ENCODE peak calls at places on chromosome X, in seven cellular contexts. One of them, this sample, is unnamed.

GRCh38 chrX:136899206-136899605 is 18.7 kb upstream of the RBMX start:
- DNase-seq in OCI-LY7: no peak
- DNase-seq in ascending aorta: no peak
- DNase-seq in WERI-Rb-1: no peak
- DNase-seq in effector memory CD4-positive, alpha-beta T cell: no peak
- DNase-seq in A549: no peak
- DNase-seq in neuronal stem cell: no peak
- DNase-seq in this sample: no peak

GRCh38 chrX:132948648-132949260 is 9.7 kb downstream of the HS6ST2 start:
- DNase-seq in A549: no peak
- DNase-seq in ascending aorta: no peak
- DNase-seq in WERI-Rb-1: no peak
- DNase-seq in neuronal stem cell: no peak
- DNase-seq in OCI-LY7: no peak
- DNase-seq in effector memory CD4-positive, alpha-beta T cell: no peak
- DNase-seq in this sample: no peak

GRCh38 chrX:78673256-78673655 is 14.1 kb upstream of the RTL3 start:
- DNase-seq in OCI-LY7: no peak
- DNase-seq in A549: no peak
- DNase-seq in ascending aorta: no peak
- DNase-seq in WERI-Rb-1: no peak
- DNase-seq in neuronal stem cell: no peak
- DNase-seq in effector memory CD4-positive, alpha-beta T cell: no peak
- DNase-seq in this sample: no peak

GRCh38 chrX:69080912-69081465 is 84.3 kb downstream of the PJA1 start:
- DNase-seq in effector memory CD4-positive, alpha-beta T cell: no peak
- DNase-seq in OCI-LY7: no peak
- DNase-seq in WERI-Rb-1: no peak
- DNase-seq in A549: no peak
- DNase-seq in ascending aorta: no peak
- DNase-seq in neuronal stem cell: no peak
- DNase-seq in this sample: no peak

GRCh38 chrX:136304493-136304892 is 3.7 kb downstream of the ADGRG4 start:
- DNase-seq in neuronal stem cell: no peak
- DNase-seq in ascending aorta: no peak
- DNase-seq in OCI-LY7: no peak
- DNase-seq in A549: no peak
- DNase-seq in WERI-Rb-1: no peak
- DNase-seq in effector memory CD4-positive, alpha-beta T cell: no peak
- DNase-seq in this sample: no peak

GRCh38 chrX:96407043-96407442 is 277.6 kb upstream of the DIAPH2 start:
- DNase-seq in A549: peak; percentile 4
- DNase-seq in neuronal stem cell: no peak
- DNase-seq in OCI-LY7: no peak
- DNase-seq in ascending aorta: no peak
- DNase-seq in WERI-Rb-1: no peak
- DNase-seq in effector memory CD4-positive, alpha-beta T cell: no peak
- DNase-seq in this sample: no peak

GRCh38 chrX:71989768-71990167 is 79.1 kb downstream of the NHSL2 start:
- DNase-seq in A549: no peak
- DNase-seq in effector memory CD4-positive, alpha-beta T cell: no peak
- DNase-seq in WERI-Rb-1: no peak
- DNase-seq in ascending aorta: peak; percentile 70
- DNase-seq in OCI-LY7: no peak
- DNase-seq in neuronal stem cell: no peak
- DNase-seq in this sample: no peak

GRCh38 chrX:7689791-7690412 is 153.1 kb upstream of the VCX start:
- DNase-seq in A549: no peak
- DNase-seq in OCI-LY7: no peak
- DNase-seq in WERI-Rb-1: no peak
- DNase-seq in neuronal stem cell: no peak
- DNase-seq in effector memory CD4-positive, alpha-beta T cell: no peak
- DNase-seq in ascending aorta: no peak
- DNase-seq in this sample: no peak

GRCh38 chrX:42680651-42681050 is 97.3 kb downstream of the PPP1R2C start:
- DNase-seq in A549: no peak
- DNase-seq in ascending aorta: no peak
- DNase-seq in WERI-Rb-1: no peak
- DNase-seq in OCI-LY7: peak; percentile 27
- DNase-seq in neuronal stem cell: peak; percentile 1
- DNase-seq in effector memory CD4-positive, alpha-beta T cell: no peak
- DNase-seq in this sample: no peak

GRCh38 chrX:153353416-153353815 is 19.5 kb downstream of the ZNF275 start:
- DNase-seq in neuronal stem cell: no peak
- DNase-seq in A549: no peak
- DNase-seq in ascending aorta: no peak
- DNase-seq in WERI-Rb-1: no peak
- DNase-seq in effector memory CD4-positive, alpha-beta T cell: no peak
- DNase-seq in OCI-LY7: peak; percentile 75
- DNase-seq in this sample: no peak

GRCh38 chrX:130672214-130672613 is 230.8 kb downstream of the ENOX2 start:
- DNase-seq in A549: no peak
- DNase-seq in effector memory CD4-positive, alpha-beta T cell: no peak
- DNase-seq in WERI-Rb-1: no peak
- DNase-seq in neuronal stem cell: no peak
- DNase-seq in ascending aorta: no peak
- DNase-seq in OCI-LY7: no peak
- DNase-seq in this sample: no peak

GRCh38 chrX:31012509-31013025 is 59.3 kb downstream of the FTHL17 start:
- DNase-seq in neuronal stem cell: no peak
- DNase-seq in OCI-LY7: no peak
- DNase-seq in effector memory CD4-positive, alpha-beta T cell: no peak
- DNase-seq in WERI-Rb-1: no peak
- DNase-seq in A549: no peak
- DNase-seq in ascending aorta: no peak
- DNase-seq in this sample: no peak

GRCh38 chrX:8849462-8849861 is 48.3 kb upstream of the FAM9A start:
- DNase-seq in effector memory CD4-positive, alpha-beta T cell: no peak
- DNase-seq in ascending aorta: no peak
- DNase-seq in neuronal stem cell: no peak
- DNase-seq in WERI-Rb-1: no peak
- DNase-seq in OCI-LY7: no peak
- DNase-seq in A549: no peak
- DNase-seq in this sample: no peak

GRCh38 chrX:154719132-154719675 is 31.7 kb downstream of the GAB3 start:
- DNase-seq in neuronal stem cell: no peak
- DNase-seq in A549: no peak
- DNase-seq in ascending aorta: no peak
- DNase-seq in OCI-LY7: no peak
- DNase-seq in WERI-Rb-1: no peak
- DNase-seq in effector memory CD4-positive, alpha-beta T cell: peak; percentile 49
- DNase-seq in this sample: no peak

GRCh38 chrX:38061335-38061734 is 55.0 kb downstream of the SYTL5 start:
- DNase-seq in A549: no peak
- DNase-seq in ascending aorta: no peak
- DNase-seq in effector memory CD4-positive, alpha-beta T cell: no peak
- DNase-seq in neuronal stem cell: no peak
- DNase-seq in OCI-LY7: no peak
- DNase-seq in WERI-Rb-1: no peak
- DNase-seq in this sample: no peak

GRCh38 chrX:79170632-79171031 is 26.1 kb downstream of the GPR174 start:
- DNase-seq in A549: no peak
- DNase-seq in WERI-Rb-1: no peak
- DNase-seq in OCI-LY7: no peak
- DNase-seq in effector memory CD4-positive, alpha-beta T cell: no peak
- DNase-seq in ascending aorta: no peak
- DNase-seq in neuronal stem cell: no peak
- DNase-seq in this sample: no peak

GRCh38 chrX:148567229-148567628 is 66.8 kb downstream of the AFF2 start:
- DNase-seq in effector memory CD4-positive, alpha-beta T cell: no peak
- DNase-seq in OCI-LY7: no peak
- DNase-seq in neuronal stem cell: no peak
- DNase-seq in WERI-Rb-1: no peak
- DNase-seq in ascending aorta: no peak
- DNase-seq in A549: no peak
- DNase-seq in this sample: no peak

DNA sequence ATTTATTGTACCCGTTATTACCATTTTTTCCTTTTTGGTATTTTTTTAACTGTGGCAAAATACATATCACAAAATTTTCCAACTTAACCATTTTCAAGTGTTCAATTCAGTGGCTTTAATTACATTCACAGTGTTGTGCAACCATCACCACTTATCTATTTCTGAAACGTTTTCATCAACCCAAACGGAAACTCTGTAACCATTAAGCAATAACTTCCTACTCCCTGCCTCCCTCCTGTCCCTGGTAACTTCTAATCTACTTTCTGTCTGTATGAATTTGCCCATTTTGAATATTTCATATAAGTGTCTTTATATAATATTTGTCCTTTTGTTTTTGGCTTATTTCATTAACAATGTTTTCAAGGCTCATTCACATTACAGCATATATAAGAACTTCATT is 57.4 kb upstream of the MSN start:
- DNase-seq in OCI-LY7: no peak
- DNase-seq in ascending aorta: no peak
- DNase-seq in A549: no peak
- DNase-seq in effector memory CD4-positive, alpha-beta T cell: no peak
- DNase-seq in neuronal stem cell: no peak
- DNase-seq in WERI-Rb-1: no peak
- DNase-seq in this sample: no peak
- H3K27ac ChIP-seq in OCI-LY7: no peak overlapping the region
- H3K27ac ChIP-seq in ascending aorta: no peak overlapping the region
- H3K27ac ChIP-seq in A549: no peak overlapping the region
- H3K27ac ChIP-seq in effector memory CD4-positive, alpha-beta T cell: no peak overlapping the region
- H3K27ac ChIP-seq in neuronal stem cell: no peak overlapping the region
- H3K27ac ChIP-seq in WERI-Rb-1: no peak overlapping the region
- H3K27ac ChIP-seq in this sample: no peak overlapping the region

GRCh38 chrX:120308558-120308957 is 2.7 kb downstream of the TMEM255A start:
- DNase-seq in effector memory CD4-positive, alpha-beta T cell: no peak
- DNase-seq in OCI-LY7: no peak
- DNase-seq in A549: no peak
- DNase-seq in WERI-Rb-1: peak; percentile 34
- DNase-seq in ascending aorta: no peak
- DNase-seq in neuronal stem cell: peak; percentile 53
- DNase-seq in this sample: no peak
- H3K27ac ChIP-seq in effector memory CD4-positive, alpha-beta T cell: no peak overlapping the region
- H3K27ac ChIP-seq in OCI-LY7: no peak overlapping the region
- H3K27ac ChIP-seq in A549: no peak overlapping the region
- H3K27ac ChIP-seq in WERI-Rb-1: no peak overlapping the region
- H3K27ac ChIP-seq in ascending aorta: no peak overlapping the region
- H3K27ac ChIP-seq in neuronal stem cell: no peak overlapping the region
- H3K27ac ChIP-seq in this sample: no peak overlapping the region

GRCh38 chrX:149630681-149631292 is 805 bp downstream of the TMEM185A start:
- DNase-seq in OCI-LY7: no peak
- DNase-seq in A549: peak; percentile 15
- DNase-seq in effector memory CD4-positive, alpha-beta T cell: no peak
- DNase-seq in neuronal stem cell: no peak
- DNase-seq in WERI-Rb-1: no peak
- DNase-seq in ascending aorta: no peak
- DNase-seq in this sample: no peak

GRCh38 chrX:149629730-149630387 is 1.7 kb downstream of the TMEM185A start:
- DNase-seq in OCI-LY7: no peak
- DNase-seq in ascending aorta: no peak
- DNase-seq in WERI-Rb-1: no peak
- DNase-seq in A549: no peak
- DNase-seq in effector memory CD4-positive, alpha-beta T cell: no peak
- DNase-seq in neuronal stem cell: no peak
- DNase-seq in this sample: no peak

GRCh38 chrX:149633511-149633910 is 1.9 kb upstream of the TMEM185A start:
- DNase-seq in A549: no peak
- DNase-seq in neuronal stem cell: no peak
- DNase-seq in ascending aorta: no peak
- DNase-seq in WERI-Rb-1: no peak
- DNase-seq in effector memory CD4-positive, alpha-beta T cell: no peak
- DNase-seq in OCI-LY7: no peak
- DNase-seq in this sample: no peak

GRCh38 chrX:149628768-149629167 is 2.8 kb downstream of the TMEM185A start:
- DNase-seq in A549: no peak
- DNase-seq in effector memory CD4-positive, alpha-beta T cell: no peak
- DNase-seq in neuronal stem cell: no peak
- DNase-seq in ascending aorta: no peak
- DNase-seq in OCI-LY7: no peak
- DNase-seq in WERI-Rb-1: no peak
- DNase-seq in this sample: no peak

GRCh38 chrX:149631293-149632165 is at the start of gene TMEM185A:
- DNase-seq in neuronal stem cell: peak; percentile 69
- DNase-seq in effector memory CD4-positive, alpha-beta T cell: peak; percentile 54
- DNase-seq in ascending aorta: peak; percentile 78
- DNase-seq in A549: peak; percentile 38
- DNase-seq in OCI-LY7: peak; percentile 75
- DNase-seq in WERI-Rb-1: peak; percentile 73
- DNase-seq in this sample: no peak
- H3K27ac ChIP-seq in neuronal stem cell: no peak within 1 kb of the TSS
- H3K27ac ChIP-seq in effector memory CD4-positive, alpha-beta T cell: peak within 1 kb of the TSS; percentile 49
- H3K27ac ChIP-seq in ascending aorta: peak within 1 kb of the TSS; percentile 38
- H3K27ac ChIP-seq in A549: peak within 1 kb of the TSS; percentile 91
- H3K27ac ChIP-seq in OCI-LY7: no peak within 1 kb of the TSS
- H3K27ac ChIP-seq in WERI-Rb-1: peak within 1 kb of the TSS; percentile 39
- H3K27ac ChIP-seq in this sample: peak within 1 kb of the TSS; percentile 55

DNA sequence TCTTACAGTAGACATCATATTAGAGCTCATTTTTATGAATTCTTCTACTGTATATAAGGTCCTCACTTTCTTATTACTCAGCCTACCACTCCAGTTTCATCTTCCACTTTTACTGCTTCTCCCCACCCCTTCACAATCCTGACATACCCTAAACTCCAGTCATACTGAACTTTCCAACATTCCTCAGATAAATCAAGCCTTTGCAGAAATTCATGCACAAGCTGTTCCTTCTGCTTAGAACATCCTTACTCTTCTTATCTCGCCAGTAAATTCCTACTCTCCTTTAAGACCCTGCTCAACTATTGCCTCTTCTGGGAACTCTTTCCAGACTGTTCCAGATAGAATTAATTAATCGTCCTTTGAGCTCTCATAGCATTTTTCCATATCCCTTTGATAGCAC is 24.8 kb downstream of the RTL9 start:
- DNase-seq in A549: no peak
- DNase-seq in neuronal stem cell: no peak
- DNase-seq in WERI-Rb-1: no peak
- DNase-seq in effector memory CD4-positive, alpha-beta T cell: no peak
- DNase-seq in ascending aorta: no peak
- DNase-seq in OCI-LY7: no peak
- DNase-seq in this sample: no peak
- H3K27ac ChIP-seq in A549: no peak overlapping the region
- H3K27ac ChIP-seq in neuronal stem cell: no peak overlapping the region
- H3K27ac ChIP-seq in WERI-Rb-1: no peak overlapping the region
- H3K27ac ChIP-seq in effector memory CD4-positive, alpha-beta T cell: no peak overlapping the region
- H3K27ac ChIP-seq in ascending aorta: no peak overlapping the region
- H3K27ac ChIP-seq in OCI-LY7: no peak overlapping the region
- H3K27ac ChIP-seq in this sample: no peak overlapping the region

This sample was measured in thoracic aorta.